ENCODE peak calls at places on chromosome 1, in four cellular contexts. V is Peyer's patch; W is CD4-positive, CD25-positive, alpha-beta regulatory T cell; O is cardiac muscle cell. B is an unnamed sample. For H3K27me3 and H3K4me1, the result is how much of the 10 kb centered on the place peaks cover.

GRCh38 chr1:234751678-234752077 is 141.7 kb upstream of the IRF2BP2 start:
- DNase-seq in W (no peak), V (no peak), O (no peak), B (no peak)

GRCh38 chr1:233183226-233184020 is 112.1 kb downstream of the PCNX2 start:
- DNase-seq in W (no peak), O (no peak), V (no peak), B (no peak)

GRCh38 chr1:110188116-110188618 is 21.9 kb upstream of the KCNC4 start:
- DNase-seq in V (no peak), W (no peak), O (peak), B (no peak)

GRCh38 chr1:29597861-29598260 is 361.5 kb downstream of the PTPRU start:
- DNase-seq in W (no peak), V (no peak), O (no peak), B (no peak)

GRCh38 chr1:50667710-50668356 is 244.6 kb upstream of the DMRTA2 start:
- DNase-seq in W (no peak), V (no peak), O (no peak), B (no peak)

GRCh38 chr1:34742667-34743270 is 12.1 kb upstream of the GJB5 start:
- DNase-seq in W (peak), V (peak), O (peak), B (peak)

GRCh38 chr1:68384872-68385390 is 64.8 kb downstream of the RPE65 start:
- DNase-seq in O (peak), V (no peak), W (no peak), B (no peak)

GRCh38 chr1:150280138-150280707 is 2.1 kb upstream of the CIART start:
- DNase-seq in W (no peak), O (no peak), V (peak), B (no peak)

GRCh38 chr1:246176126-246177024 is 330.7 kb downstream of the SMYD3 start:
- DNase-seq in O (peak), V (no peak), W (no peak), B (no peak)

GRCh38 chr1:96425382-96426129 is 296.0 kb upstream of the PTBP2 start:
- DNase-seq in O (no peak), W (no peak), V (no peak), B (no peak)

GRCh38 chr1:10852998-10853520 is 56.6 kb upstream of the CASZ1 start:
- DNase-seq in W (no peak), O (no peak), V (no peak), B (no peak)

GRCh38 chr1:35884934-35885333 is 1.9 kb downstream of the AGO1 start:
- DNase-seq in V (no peak), O (no peak), W (no peak), B (no peak)

GRCh38 chr1:222387020-222387816 is 160.7 kb downstream of the HHIPL2 start:
- DNase-seq in W (no peak), O (peak), V (no peak), B (peak)

GRCh38 chr1:234564035-234565029 is 45.6 kb downstream of the IRF2BP2 start:
- DNase-seq in W (no peak), O (peak), V (no peak), B (peak)

GRCh38 chr1:53392460-53392859 is 64.6 kb upstream of the LRP8 start:
- DNase-seq in O (no peak), W (no peak), V (no peak), B (no peak)

GRCh38 chr1:161962094-161962887 is 61.4 kb downstream of the OLFML2B start:
- DNase-seq in V (no peak), O (peak), W (no peak), B (no peak)

GRCh38 chr1:233355841-233356704 is 28.5 kb downstream of the MAP3K21 start:
- DNase-seq in V (no peak), O (peak), W (no peak), B (no peak)

GRCh38 chr1:159922499-159923202 is 2.7 kb downstream of the TAGLN2 start:
- DNase-seq in W (no peak), V (peak), O (peak), B (no peak)

GRCh38 chr1:162535501-162535900 is 26.0 kb upstream of the UAP1 start:
- DNase-seq in O (no peak), V (no peak), W (no peak), B (no peak)

GRCh38 chr1:156939786-156940334 is 19.4 kb downstream of the LRRC71 start:
- DNase-seq in O (no peak), W (no peak), V (no peak), B (no peak)

GRCh38 chr1:61444277-61444676 is 280.7 kb downstream of the TM2D1 start:
- DNase-seq in W (no peak), V (no peak), O (peak), B (no peak)

GRCh38 chr1:222034790-222035189 is 292.9 kb upstream of the DUSP10 start:
- DNase-seq in O (peak), W (no peak), V (no peak), B (no peak)

GRCh38 chr1:186008920-186009737 is 274.9 kb downstream of the HMCN1 start:
- DNase-seq in V (no peak), W (no peak), O (peak), B (no peak)

GRCh38 chr1:52469108-52469507 is 64.7 kb downstream of the PRPF38A start:
- DNase-seq in W (no peak), O (no peak), V (no peak), B (no peak)

GRCh38 chr1:211831558-211832323 is 1.2 kb upstream of the LPGAT1 start:
- DNase-seq in W (no peak), O (no peak), V (no peak), B (no peak)

GRCh38 chr1:77220687-77221463 is 1.6 kb upstream of the PIGK start:
- DNase-seq in W (no peak), O (peak), V (no peak), B (no peak)

GRCh38 chr1:100396651-100397050 is 44.3 kb downstream of the CDC14A start:
- DNase-seq in O (no peak), V (no peak), W (no peak), B (no peak)

GRCh38 chr1:37094302-37094701 is 60.0 kb upstream of the GRIK3 start:
- DNase-seq in V (no peak), O (no peak), W (no peak), B (no peak)

DNA sequence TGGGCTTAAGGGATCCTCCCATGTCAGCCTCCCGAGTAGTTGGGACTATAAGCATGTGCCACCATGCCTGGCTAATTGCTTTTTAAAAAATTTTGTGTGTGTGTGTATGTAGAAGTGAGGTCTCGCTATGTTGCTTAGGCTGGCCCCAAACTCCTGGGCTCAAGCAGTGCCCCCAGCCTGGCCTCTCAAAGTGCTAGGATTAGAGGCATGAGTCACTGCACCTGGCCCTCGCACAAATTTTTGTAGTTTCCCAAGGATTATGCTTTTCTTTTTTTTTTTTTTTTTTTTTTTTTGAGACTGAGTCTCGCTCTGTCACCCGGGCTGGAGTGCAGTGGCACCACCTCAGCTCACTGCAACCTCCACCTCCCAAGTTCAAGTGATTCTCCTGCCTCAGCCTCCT is 144.4 kb upstream of the HNRNPU start:
- DNase-seq in W (no peak), O (peak), V (no peak), B (no peak)
- H3K27ac ChIP-seq in W (no peak), O (no peak), V (no peak), B (no peak)

DNA sequence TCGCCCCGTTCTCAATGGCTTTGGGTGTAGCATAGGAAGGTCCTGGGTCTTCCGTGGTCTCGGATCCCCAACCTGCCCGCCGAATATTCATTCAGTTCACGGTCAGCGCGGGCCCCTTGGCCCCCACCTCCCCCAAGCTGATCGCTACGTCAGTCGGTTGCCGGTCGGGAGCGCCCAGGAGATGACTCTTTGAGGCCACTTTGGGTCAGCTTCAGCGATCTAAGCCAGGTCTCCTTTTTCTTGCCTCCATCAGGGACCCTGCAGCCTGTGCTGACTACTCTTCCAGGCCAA is 12.8 kb downstream of the HLX start:
- DNase-seq in W (no peak), O (no peak), V (no peak), B (no peak)
- H3K27me3 ChIP-seq in W (under half), O (half or more), V (under half), B (under half)

DNA sequence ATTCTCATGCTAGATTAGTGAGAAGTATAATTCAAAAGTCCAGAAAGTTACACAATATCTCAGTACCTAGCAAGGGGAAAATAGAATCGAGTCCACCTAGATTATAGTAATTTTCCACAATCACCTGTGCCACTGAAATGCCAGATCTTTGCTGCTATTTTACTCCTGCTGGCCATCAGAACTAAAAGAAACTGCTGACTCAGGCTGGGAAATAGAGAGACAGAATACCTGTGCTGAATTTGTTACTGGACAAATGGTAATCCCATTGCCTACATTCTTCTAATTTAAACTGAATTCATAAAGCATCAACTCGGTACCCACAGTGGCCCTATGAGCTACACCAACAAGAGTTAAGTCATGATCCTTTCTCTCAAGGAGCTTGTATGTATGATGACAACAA is 55.0 kb downstream of the USH2A start:
- DNase-seq in O (no peak), W (no peak), V (no peak), B (no peak)
- H3K4me1 ChIP-seq in O (under half), W (under half), V (under half), B (under half)

GRCh38 chr1:154404511-154404931 is 622 bp upstream of the IL6R start:
- DNase-seq in W (no peak), V (no peak), O (no peak), B (no peak)
- H3K27ac ChIP-seq in W (peak), V (peak), O (no peak), B (peak)

GRCh38 chr1:204828352-204828850 is 42.3 kb upstream of the NFASC start:
- DNase-seq in V (peak), O (peak), W (no peak), B (no peak)
- H3K27me3 ChIP-seq in V (under half), O (half or more), W (under half), B (under half)

GRCh38 chr1:155077758-155078495 is 710 bp upstream of the EFNA3 start:
- DNase-seq in V (peak), O (no peak), W (no peak), B (no peak)
- H3K4me1 ChIP-seq in V (under half), O (under half), W (under half), B (under half)

GRCh38 chr1:180504186-180504585 is 1.8 kb upstream of the ACBD6 start:
- DNase-seq in W (no peak), V (no peak), O (no peak), B (no peak)

GRCh38 chr1:180501865-180502360 is 464 bp downstream of the ACBD6 start:
- DNase-seq in V (no peak), O (no peak), W (peak), B (no peak)

GRCh38 chr1:180502361-180503273 is at the start of gene ACBD6:
- DNase-seq in V (peak), W (peak), O (peak), B (peak)

GRCh38 chr1:180505732-180506335 is 3.5 kb upstream of the ACBD6 start:
- DNase-seq in W (no peak), V (no peak), O (no peak), B (no peak)

GRCh38 chr1:180503274-180503862 is 991 bp upstream of the ACBD6 start:
- DNase-seq in O (peak), V (no peak), W (no peak), B (no peak)
- H3K27ac ChIP-seq in O (no peak), V (peak), W (peak), B (peak)

DNA sequence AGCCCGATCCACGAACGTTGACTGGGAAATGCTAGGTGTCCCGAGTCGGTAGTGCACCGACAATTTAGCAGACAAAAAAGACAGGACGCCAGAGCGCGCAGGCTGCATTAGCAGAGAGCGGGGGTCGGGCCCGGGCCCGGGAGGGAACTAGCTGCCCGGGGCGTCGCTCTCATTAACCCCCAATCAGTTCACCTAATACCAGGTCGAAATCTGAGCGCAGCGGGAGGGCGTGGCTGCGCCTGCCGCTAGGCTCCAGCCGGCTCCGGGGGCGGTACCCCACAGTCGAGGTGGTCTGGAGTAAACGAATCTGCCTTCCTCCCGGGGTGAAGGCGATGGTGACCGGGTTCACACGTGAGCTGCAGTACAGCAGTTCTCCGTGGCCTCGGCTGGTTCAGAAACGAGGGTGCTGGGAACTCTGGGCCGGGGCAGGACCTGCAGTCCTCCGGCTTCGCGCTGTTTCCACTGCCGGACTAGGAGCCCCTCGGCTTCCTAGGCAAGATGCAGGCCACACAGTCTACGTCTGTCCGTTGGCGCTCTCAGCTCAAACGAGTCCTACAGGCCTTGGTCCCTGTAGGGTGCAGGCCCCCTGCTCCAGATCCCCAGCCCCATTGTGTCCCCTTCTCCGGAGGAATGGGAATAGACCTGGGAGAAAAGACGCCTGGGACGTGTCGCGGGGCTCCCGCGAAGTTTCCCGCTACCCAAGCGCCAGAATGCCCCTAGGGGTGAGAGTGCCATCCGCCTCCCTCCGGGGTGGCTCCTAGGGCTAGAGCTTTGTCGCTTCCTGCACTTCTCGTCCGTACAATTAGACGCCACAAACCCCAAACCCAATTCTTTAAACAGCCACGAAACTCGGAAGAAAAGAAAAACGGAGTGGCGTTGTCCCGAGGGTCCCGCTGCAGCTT is 2.0 kb downstream of the GFI1 start:
- DNase-seq in O (peak), V (peak), W (peak), B (no peak)
- H3K27me3 ChIP-seq in O (half or more), V (half or more), W (under half), B (under half)

DNA sequence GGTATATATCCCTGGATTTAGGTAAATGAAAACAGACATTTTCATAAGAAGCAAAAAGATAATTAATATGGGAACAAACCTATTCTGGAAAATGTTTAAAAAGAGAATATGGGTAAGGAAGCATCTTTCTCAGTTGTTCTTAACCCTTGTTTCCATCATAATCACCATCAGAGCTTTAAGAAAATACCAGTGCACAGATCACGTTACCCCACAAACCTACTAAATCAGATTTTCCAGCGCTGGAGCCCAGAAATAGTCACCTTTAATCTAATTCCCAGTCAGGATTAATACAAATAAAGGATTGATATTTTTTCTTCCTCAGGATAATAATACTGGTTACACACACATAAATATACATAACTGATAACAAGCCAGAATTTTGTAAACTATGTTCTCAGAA is 44.6 kb downstream of the PTPRC start:
- DNase-seq in V (no peak), W (no peak), O (no peak), B (no peak)
- H3K4me1 ChIP-seq in V (under half), W (half or more), O (under half), B (under half)